ENCODE peak calls at places on chromosome X, in nine cellular contexts. One of them, this sample, is unnamed.

GRCh38 chrX:100731441-100732281 is at the start of gene SYTL4:
- DNase-seq in H9: peak
- DNase-seq in BJ: no peak
- DNase-seq in activated B cell treated with CpG ODN at 0.5 μM for 24 hours: peak
- DNase-seq in cardiac fibroblast: peak
- DNase-seq in DND-41: no peak
- DNase-seq in ovary: peak
- DNase-seq in neural progenitor cell: peak
- DNase-seq in Caco-2: peak
- DNase-seq in this sample: no peak

GRCh38 chrX:9677098-9677739 is 88.4 kb downstream of the GPR143 start:
- DNase-seq in activated B cell treated with CpG ODN at 0.5 μM for 24 hours: no peak
- DNase-seq in BJ: no peak
- DNase-seq in ovary: no peak
- DNase-seq in Caco-2: no peak
- DNase-seq in cardiac fibroblast: peak
- DNase-seq in H9: no peak
- DNase-seq in DND-41: no peak
- DNase-seq in neural progenitor cell: no peak
- DNase-seq in this sample: no peak

GRCh38 chrX:68261060-68261672 is 172.1 kb downstream of the OPHN1 start:
- DNase-seq in H9: no peak
- DNase-seq in Caco-2: no peak
- DNase-seq in BJ: no peak
- DNase-seq in cardiac fibroblast: peak
- DNase-seq in ovary: no peak
- DNase-seq in DND-41: no peak
- DNase-seq in activated B cell treated with CpG ODN at 0.5 μM for 24 hours: no peak
- DNase-seq in neural progenitor cell: no peak
- DNase-seq in this sample: no peak

GRCh38 chrX:154317391-154318000 is 21.9 kb downstream of the TKTL1 start:
- DNase-seq in activated B cell treated with CpG ODN at 0.5 μM for 24 hours: no peak
- DNase-seq in DND-41: peak
- DNase-seq in ovary: no peak
- DNase-seq in cardiac fibroblast: peak
- DNase-seq in neural progenitor cell: peak
- DNase-seq in Caco-2: no peak
- DNase-seq in H9: peak
- DNase-seq in BJ: no peak
- DNase-seq in this sample: no peak

GRCh38 chrX:135295238-135295943 is 13.9 kb upstream of the ETDC start:
- DNase-seq in H9: peak
- DNase-seq in ovary: peak
- DNase-seq in Caco-2: no peak
- DNase-seq in activated B cell treated with CpG ODN at 0.5 μM for 24 hours: peak
- DNase-seq in DND-41: no peak
- DNase-seq in BJ: no peak
- DNase-seq in cardiac fibroblast: peak
- DNase-seq in neural progenitor cell: peak
- DNase-seq in this sample: peak

GRCh38 chrX:24146283-24146865 is 3.2 kb upstream of the ZFX start:
- DNase-seq in ovary: no peak
- DNase-seq in BJ: peak
- DNase-seq in neural progenitor cell: peak
- DNase-seq in DND-41: no peak
- DNase-seq in Caco-2: no peak
- DNase-seq in activated B cell treated with CpG ODN at 0.5 μM for 24 hours: no peak
- DNase-seq in cardiac fibroblast: peak
- DNase-seq in H9: no peak
- DNase-seq in this sample: no peak

GRCh38 chrX:30657542-30658238 is 4.5 kb downstream of the GK start:
- DNase-seq in ovary: no peak
- DNase-seq in DND-41: no peak
- DNase-seq in activated B cell treated with CpG ODN at 0.5 μM for 24 hours: no peak
- DNase-seq in neural progenitor cell: no peak
- DNase-seq in H9: no peak
- DNase-seq in cardiac fibroblast: peak
- DNase-seq in Caco-2: no peak
- DNase-seq in BJ: no peak
- DNase-seq in this sample: no peak

GRCh38 chrX:153925739-153926593 is at the start of gene ARHGAP4:
- DNase-seq in H9: peak
- DNase-seq in DND-41: peak
- DNase-seq in BJ: no peak
- DNase-seq in activated B cell treated with CpG ODN at 0.5 μM for 24 hours: peak
- DNase-seq in Caco-2: no peak
- DNase-seq in cardiac fibroblast: no peak
- DNase-seq in neural progenitor cell: peak
- DNase-seq in ovary: no peak
- DNase-seq in this sample: no peak

GRCh38 chrX:120456973-120457372 is 12.1 kb downstream of the LAMP2 start:
- DNase-seq in BJ: no peak
- DNase-seq in H9: no peak
- DNase-seq in neural progenitor cell: no peak
- DNase-seq in cardiac fibroblast: peak
- DNase-seq in Caco-2: no peak
- DNase-seq in ovary: no peak
- DNase-seq in activated B cell treated with CpG ODN at 0.5 μM for 24 hours: no peak
- DNase-seq in DND-41: peak
- DNase-seq in this sample: no peak

GRCh38 chrX:151552721-151553120 is 10.8 kb upstream of the PASD1 start:
- DNase-seq in cardiac fibroblast: no peak
- DNase-seq in Caco-2: no peak
- DNase-seq in neural progenitor cell: no peak
- DNase-seq in activated B cell treated with CpG ODN at 0.5 μM for 24 hours: no peak
- DNase-seq in H9: no peak
- DNase-seq in BJ: no peak
- DNase-seq in DND-41: no peak
- DNase-seq in ovary: no peak
- DNase-seq in this sample: no peak

DNA sequence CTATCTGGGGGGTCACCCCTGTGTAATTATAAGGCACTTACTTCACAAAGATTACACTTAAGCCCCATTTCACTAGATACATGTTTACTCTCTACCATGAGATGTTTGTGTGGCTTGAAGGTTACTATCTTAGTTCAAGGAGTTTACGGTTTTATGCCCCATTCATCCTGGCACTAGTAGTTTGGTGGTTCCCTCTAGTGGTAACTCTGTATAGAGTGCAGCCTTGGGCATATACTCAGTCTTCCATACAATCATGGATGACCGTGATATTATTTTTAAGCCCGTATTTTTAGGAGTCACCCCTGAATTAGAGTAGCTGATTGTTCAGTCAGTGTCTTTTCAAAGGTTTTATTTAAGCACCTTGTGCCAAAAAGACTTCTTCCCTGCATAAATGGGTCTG is 109.9 kb upstream of the FAM47C start:
- DNase-seq in activated B cell treated with CpG ODN at 0.5 μM for 24 hours: no peak
- DNase-seq in cardiac fibroblast: peak
- DNase-seq in ovary: no peak
- DNase-seq in neural progenitor cell: peak
- DNase-seq in H9: no peak
- DNase-seq in BJ: no peak
- DNase-seq in DND-41: no peak
- DNase-seq in Caco-2: no peak
- DNase-seq in this sample: no peak
- TF ChIP-seq CTCF in activated B cell treated with CpG ODN at 0.5 μM for 24 hours: no peak
- TF ChIP-seq CTCF in cardiac fibroblast: peak
- TF ChIP-seq CTCF in ovary: no peak
- TF ChIP-seq CTCF in neural progenitor cell: peak
- TF ChIP-seq CTCF in H9: peak
- TF ChIP-seq CTCF in BJ: peak
- TF ChIP-seq CTCF in DND-41: peak
- TF ChIP-seq CTCF in Caco-2: peak
- TF ChIP-seq CTCF in this sample: peak

DNA sequence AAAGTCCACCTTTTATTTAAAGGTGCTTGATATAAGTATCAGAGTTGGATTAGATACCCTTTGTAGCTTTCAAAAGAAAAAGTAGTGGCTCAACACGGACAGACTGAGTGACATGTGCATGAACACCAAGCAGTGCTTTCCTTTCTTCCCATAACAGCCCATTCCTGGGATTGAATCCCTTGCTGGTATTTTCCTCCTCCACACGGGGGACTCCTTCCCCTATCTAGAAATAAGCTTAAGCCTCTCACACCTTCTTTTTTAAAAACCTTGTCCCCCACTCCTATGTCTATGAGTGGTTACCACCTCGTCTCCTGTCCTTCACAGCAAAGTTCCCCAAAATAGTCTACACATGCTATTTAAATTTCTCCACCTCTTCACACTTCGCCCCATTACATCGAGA is 5.1 kb downstream of the AP1S2 start:
- DNase-seq in BJ: no peak
- DNase-seq in ovary: no peak
- DNase-seq in activated B cell treated with CpG ODN at 0.5 μM for 24 hours: no peak
- DNase-seq in DND-41: no peak
- DNase-seq in neural progenitor cell: peak
- DNase-seq in cardiac fibroblast: peak
- DNase-seq in Caco-2: no peak
- DNase-seq in H9: no peak
- DNase-seq in this sample: no peak
- TF ChIP-seq CTCF in BJ: no peak
- TF ChIP-seq CTCF in ovary: no peak
- TF ChIP-seq CTCF in activated B cell treated with CpG ODN at 0.5 μM for 24 hours: no peak
- TF ChIP-seq CTCF in DND-41: no peak
- TF ChIP-seq CTCF in neural progenitor cell: peak
- TF ChIP-seq CTCF in cardiac fibroblast: peak
- TF ChIP-seq CTCF in Caco-2: no peak
- TF ChIP-seq CTCF in H9: peak
- TF ChIP-seq CTCF in this sample: no peak

GRCh38 chrX:129574214-129574613 is 34.2 kb downstream of the OCRL start:
- DNase-seq in cardiac fibroblast: no peak
- DNase-seq in Caco-2: no peak
- DNase-seq in H9: no peak
- DNase-seq in DND-41: no peak
- DNase-seq in neural progenitor cell: no peak
- DNase-seq in activated B cell treated with CpG ODN at 0.5 μM for 24 hours: no peak
- DNase-seq in BJ: no peak
- DNase-seq in ovary: no peak
- DNase-seq in this sample: no peak

GRCh38 chrX:129565046-129565649 is 25.1 kb downstream of the OCRL start:
- DNase-seq in BJ: no peak
- DNase-seq in ovary: no peak
- DNase-seq in neural progenitor cell: no peak
- DNase-seq in Caco-2: no peak
- DNase-seq in H9: peak
- DNase-seq in activated B cell treated with CpG ODN at 0.5 μM for 24 hours: no peak
- DNase-seq in DND-41: no peak
- DNase-seq in cardiac fibroblast: no peak
- DNase-seq in this sample: no peak

GRCh38 chrX:129566081-129566480 is 26.0 kb downstream of the OCRL start:
- DNase-seq in BJ: no peak
- DNase-seq in Caco-2: no peak
- DNase-seq in cardiac fibroblast: no peak
- DNase-seq in activated B cell treated with CpG ODN at 0.5 μM for 24 hours: no peak
- DNase-seq in ovary: no peak
- DNase-seq in H9: no peak
- DNase-seq in DND-41: no peak
- DNase-seq in neural progenitor cell: no peak
- DNase-seq in this sample: no peak

GRCh38 chrX:129572422-129572821 is 32.4 kb downstream of the OCRL start:
- DNase-seq in ovary: no peak
- DNase-seq in Caco-2: no peak
- DNase-seq in activated B cell treated with CpG ODN at 0.5 μM for 24 hours: no peak
- DNase-seq in DND-41: no peak
- DNase-seq in H9: no peak
- DNase-seq in neural progenitor cell: no peak
- DNase-seq in BJ: no peak
- DNase-seq in cardiac fibroblast: no peak
- DNase-seq in this sample: no peak

GRCh38 chrX:129568349-129568748 is 28.3 kb downstream of the OCRL start:
- DNase-seq in H9: no peak
- DNase-seq in neural progenitor cell: no peak
- DNase-seq in Caco-2: no peak
- DNase-seq in cardiac fibroblast: no peak
- DNase-seq in ovary: no peak
- DNase-seq in BJ: no peak
- DNase-seq in activated B cell treated with CpG ODN at 0.5 μM for 24 hours: no peak
- DNase-seq in DND-41: no peak
- DNase-seq in this sample: no peak
- TF ChIP-seq CTCF in H9: no peak
- TF ChIP-seq CTCF in neural progenitor cell: no peak
- TF ChIP-seq CTCF in Caco-2: no peak
- TF ChIP-seq CTCF in cardiac fibroblast: no peak
- TF ChIP-seq CTCF in ovary: no peak
- TF ChIP-seq CTCF in BJ: no peak
- TF ChIP-seq CTCF in activated B cell treated with CpG ODN at 0.5 μM for 24 hours: no peak
- TF ChIP-seq CTCF in DND-41: no peak
- TF ChIP-seq CTCF in this sample: no peak

GRCh38 chrX:46380148-46380752 is 165.0 kb downstream of the ZNF674 start:
- DNase-seq in activated B cell treated with CpG ODN at 0.5 μM for 24 hours: no peak
- DNase-seq in BJ: no peak
- DNase-seq in cardiac fibroblast: no peak
- DNase-seq in ovary: no peak
- DNase-seq in H9: no peak
- DNase-seq in DND-41: no peak
- DNase-seq in Caco-2: no peak
- DNase-seq in neural progenitor cell: no peak
- DNase-seq in this sample: no peak

GRCh38 chrX:46381630-46382029 is 163.6 kb downstream of the ZNF674 start:
- DNase-seq in H9: peak
- DNase-seq in Caco-2: peak
- DNase-seq in BJ: no peak
- DNase-seq in DND-41: peak
- DNase-seq in ovary: no peak
- DNase-seq in cardiac fibroblast: peak
- DNase-seq in neural progenitor cell: peak
- DNase-seq in activated B cell treated with CpG ODN at 0.5 μM for 24 hours: no peak
- DNase-seq in this sample: no peak

GRCh38 chrX:46375831-46376230 is 169.4 kb downstream of the ZNF674 start:
- DNase-seq in BJ: no peak
- DNase-seq in H9: no peak
- DNase-seq in cardiac fibroblast: no peak
- DNase-seq in activated B cell treated with CpG ODN at 0.5 μM for 24 hours: no peak
- DNase-seq in DND-41: no peak
- DNase-seq in ovary: no peak
- DNase-seq in neural progenitor cell: no peak
- DNase-seq in Caco-2: no peak
- DNase-seq in this sample: no peak

GRCh38 chrX:46374371-46374770 is 170.8 kb downstream of the ZNF674 start:
- DNase-seq in Caco-2: no peak
- DNase-seq in H9: no peak
- DNase-seq in DND-41: no peak
- DNase-seq in ovary: no peak
- DNase-seq in BJ: no peak
- DNase-seq in cardiac fibroblast: no peak
- DNase-seq in activated B cell treated with CpG ODN at 0.5 μM for 24 hours: no peak
- DNase-seq in neural progenitor cell: no peak
- DNase-seq in this sample: no peak

DNA sequence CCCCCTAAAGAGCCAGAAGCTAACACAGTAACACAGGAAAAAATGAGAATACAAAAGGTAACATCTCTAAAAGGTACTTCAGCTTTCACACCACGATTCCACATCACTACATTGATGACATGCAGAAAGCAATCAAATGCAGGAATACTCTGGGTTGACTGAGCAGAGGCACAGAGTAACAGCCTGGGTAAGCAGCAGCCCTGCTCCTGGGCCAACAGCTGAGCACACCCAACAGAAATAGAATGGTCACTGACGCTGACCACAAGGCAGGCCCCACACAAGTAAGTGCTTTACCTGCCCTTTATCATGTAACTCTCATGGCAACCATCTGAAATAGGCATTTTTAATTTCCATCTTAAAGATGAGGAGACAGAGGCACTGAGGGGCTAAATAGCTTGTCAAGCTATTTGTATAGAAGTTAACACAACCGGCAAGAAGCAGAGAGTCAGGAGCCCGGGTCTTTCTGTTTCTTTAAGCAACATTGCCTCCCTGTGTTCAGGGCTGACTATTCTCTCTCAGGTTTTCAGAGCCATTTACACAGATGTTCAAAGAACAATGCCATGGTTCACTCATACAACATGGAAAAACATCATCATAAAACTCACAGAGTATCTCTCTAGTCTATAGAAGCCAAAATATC is 168.9 kb downstream of the ZNF674 start:
- DNase-seq in neural progenitor cell: peak
- DNase-seq in activated B cell treated with CpG ODN at 0.5 μM for 24 hours: no peak
- DNase-seq in H9: peak
- DNase-seq in BJ: no peak
- DNase-seq in ovary: no peak
- DNase-seq in cardiac fibroblast: peak
- DNase-seq in Caco-2: peak
- DNase-seq in DND-41: peak
- DNase-seq in this sample: no peak
- TF ChIP-seq CTCF in neural progenitor cell: peak
- TF ChIP-seq CTCF in activated B cell treated with CpG ODN at 0.5 μM for 24 hours: no peak
- TF ChIP-seq CTCF in H9: peak
- TF ChIP-seq CTCF in BJ: peak
- TF ChIP-seq CTCF in ovary: no peak
- TF ChIP-seq CTCF in cardiac fibroblast: peak
- TF ChIP-seq CTCF in Caco-2: no peak
- TF ChIP-seq CTCF in DND-41: peak
- TF ChIP-seq CTCF in this sample: no peak

This sample was measured in mesothelial cell of epicardium.